ENCODE peak calls at places on chromosomes 2 and 18, in six cellular contexts. One of them, this sample, is unnamed.

GRCh38 chr2:207394812-207395534 is 134.8 kb upstream of the CREB1 start:
- DNase-seq in ovary: peak; percentile 15
- DNase-seq in aorta: no peak
- DNase-seq in IMR-90: peak; percentile 99
- DNase-seq in esophagus squamous epithelium: no peak
- DNase-seq in K562: peak; percentile 88
- DNase-seq in this sample: no peak

GRCh38 chr2:171432969-171433762 is 624 bp downstream of the METTL8 start:
- DNase-seq in ovary: peak; percentile 28
- DNase-seq in aorta: no peak
- DNase-seq in IMR-90: peak; percentile 18
- DNase-seq in esophagus squamous epithelium: no peak
- DNase-seq in K562: peak; percentile 87
- DNase-seq in this sample: peak; percentile 21

GRCh38 chr18:33751613-33752221 is 173.7 kb downstream of the ASXL3 start:
- DNase-seq in ovary: no peak
- DNase-seq in aorta: no peak
- DNase-seq in IMR-90: peak; percentile 39
- DNase-seq in esophagus squamous epithelium: no peak
- DNase-seq in K562: peak; percentile 2
- DNase-seq in this sample: no peak

GRCh38 chr2:190344275-190344827 is 962 bp downstream of the INPP1 start:
- DNase-seq in ovary: no peak
- DNase-seq in aorta: no peak
- DNase-seq in IMR-90: no peak
- DNase-seq in esophagus squamous epithelium: no peak
- DNase-seq in K562: no peak
- DNase-seq in this sample: no peak

GRCh38 chr2:196220671-196221070 is 49.3 kb upstream of the STK17B start:
- DNase-seq in ovary: no peak
- DNase-seq in aorta: no peak
- DNase-seq in IMR-90: no peak
- DNase-seq in esophagus squamous epithelium: no peak
- DNase-seq in K562: no peak
- DNase-seq in this sample: peak; percentile 77

GRCh38 chr18:48053881-48054586 is 123.6 kb upstream of the SMAD2 start:
- DNase-seq in ovary: no peak
- DNase-seq in aorta: peak; percentile 59
- DNase-seq in IMR-90: no peak
- DNase-seq in esophagus squamous epithelium: no peak
- DNase-seq in K562: peak; percentile 19
- DNase-seq in this sample: no peak

GRCh38 chr2:13240789-13241487 is 524.2 kb downstream of the TRIB2 start:
- DNase-seq in ovary: no peak
- DNase-seq in aorta: no peak
- DNase-seq in IMR-90: no peak
- DNase-seq in esophagus squamous epithelium: no peak
- DNase-seq in K562: no peak
- DNase-seq in this sample: no peak

GRCh38 chr2:83990601-83991000 is 468.5 kb downstream of the SUCLG1 start:
- DNase-seq in ovary: no peak
- DNase-seq in aorta: no peak
- DNase-seq in IMR-90: no peak
- DNase-seq in esophagus squamous epithelium: no peak
- DNase-seq in K562: peak; percentile 16
- DNase-seq in this sample: no peak

GRCh38 chr18:40877096-40877495 is 1077.9 kb upstream of the PIK3C3 start:
- DNase-seq in ovary: no peak
- DNase-seq in aorta: no peak
- DNase-seq in IMR-90: peak; percentile 97
- DNase-seq in esophagus squamous epithelium: no peak
- DNase-seq in K562: no peak
- DNase-seq in this sample: no peak

GRCh38 chr2:53969285-53970094 is 1.3 kb downstream of the PSME4 start:
- DNase-seq in ovary: no peak
- DNase-seq in aorta: no peak
- DNase-seq in IMR-90: peak; percentile 80
- DNase-seq in esophagus squamous epithelium: no peak
- DNase-seq in K562: peak; percentile 72
- DNase-seq in this sample: no peak

GRCh38 chr18:51048190-51048589 is 18.2 kb downstream of the SMAD4 start:
- DNase-seq in ovary: no peak
- DNase-seq in aorta: no peak
- DNase-seq in IMR-90: no peak
- DNase-seq in esophagus squamous epithelium: no peak
- DNase-seq in K562: no peak
- DNase-seq in this sample: no peak

GRCh38 chr2:43238176-43238575 is 11.8 kb upstream of the ZFP36L2 start:
- DNase-seq in ovary: no peak
- DNase-seq in aorta: no peak
- DNase-seq in IMR-90: peak; percentile 15
- DNase-seq in esophagus squamous epithelium: no peak
- DNase-seq in K562: no peak
- DNase-seq in this sample: no peak

GRCh38 chr2:215831296-215831913 is 181.9 kb downstream of the MREG start:
- DNase-seq in ovary: peak; percentile 48
- DNase-seq in aorta: no peak
- DNase-seq in IMR-90: peak; percentile 78
- DNase-seq in esophagus squamous epithelium: no peak
- DNase-seq in K562: peak; percentile 59
- DNase-seq in this sample: no peak

GRCh38 chr2:31413025-31413424 is 1.5 kb downstream of the XDH start:
- DNase-seq in ovary: no peak
- DNase-seq in aorta: no peak
- DNase-seq in IMR-90: peak; percentile 54
- DNase-seq in esophagus squamous epithelium: no peak
- DNase-seq in K562: no peak
- DNase-seq in this sample: no peak

GRCh38 chr2:227164745-227165350 is 424 bp downstream of the COL4A3 start:
- DNase-seq in ovary: peak; percentile 30
- DNase-seq in aorta: no peak
- DNase-seq in IMR-90: no peak
- DNase-seq in esophagus squamous epithelium: no peak
- DNase-seq in K562: no peak
- DNase-seq in this sample: no peak

GRCh38 chr2:235293060-235293459 is 200.8 kb upstream of the AGAP1 start:
- DNase-seq in ovary: no peak
- DNase-seq in aorta: no peak
- DNase-seq in IMR-90: no peak
- DNase-seq in esophagus squamous epithelium: no peak
- DNase-seq in K562: no peak
- DNase-seq in this sample: no peak

GRCh38 chr2:191693778-191694177 is 15.8 kb downstream of the NABP1 start:
- DNase-seq in ovary: no peak
- DNase-seq in aorta: no peak
- DNase-seq in IMR-90: no peak
- DNase-seq in esophagus squamous epithelium: no peak
- DNase-seq in K562: no peak
- DNase-seq in this sample: no peak

GRCh38 chr2:64654993-64655666 is 1.4 kb upstream of the SERTAD2 start:
- DNase-seq in ovary: no peak
- DNase-seq in aorta: no peak
- DNase-seq in IMR-90: no peak
- DNase-seq in esophagus squamous epithelium: no peak
- DNase-seq in K562: peak; percentile 43
- DNase-seq in this sample: no peak

GRCh38 chr2:210046851-210047486 is 44.5 kb downstream of the RPE start:
- DNase-seq in ovary: no peak
- DNase-seq in aorta: no peak
- DNase-seq in IMR-90: no peak
- DNase-seq in esophagus squamous epithelium: no peak
- DNase-seq in K562: no peak
- DNase-seq in this sample: no peak

GRCh38 chr18:54162431-54162830 is 62.0 kb downstream of the MBD2 start:
- DNase-seq in ovary: no peak
- DNase-seq in aorta: no peak
- DNase-seq in IMR-90: peak; percentile 78
- DNase-seq in esophagus squamous epithelium: no peak
- DNase-seq in K562: no peak
- DNase-seq in this sample: no peak

GRCh38 chr2:61988462-61989366 is 83.2 kb downstream of the COMMD1 start:
- DNase-seq in ovary: no peak
- DNase-seq in aorta: no peak
- DNase-seq in IMR-90: peak; percentile 21
- DNase-seq in esophagus squamous epithelium: no peak
- DNase-seq in K562: peak; percentile 33
- DNase-seq in this sample: no peak

GRCh38 chr2:236546561-236546961 is 23.1 kb upstream of the ACKR3 start:
- DNase-seq in ovary: no peak
- DNase-seq in aorta: no peak
- DNase-seq in IMR-90: no peak
- DNase-seq in esophagus squamous epithelium: no peak
- DNase-seq in K562: no peak
- DNase-seq in this sample: peak; percentile 41
- H3K4me3 ChIP-seq in ovary: no peak overlapping the region
- H3K4me3 ChIP-seq in aorta: no peak overlapping the region
- H3K4me3 ChIP-seq in IMR-90: no peak overlapping the region
- H3K4me3 ChIP-seq in esophagus squamous epithelium: no peak overlapping the region
- H3K4me3 ChIP-seq in K562: no peak overlapping the region
- H3K4me3 ChIP-seq in this sample: peak overlapping the region; percentile 34

DNA sequence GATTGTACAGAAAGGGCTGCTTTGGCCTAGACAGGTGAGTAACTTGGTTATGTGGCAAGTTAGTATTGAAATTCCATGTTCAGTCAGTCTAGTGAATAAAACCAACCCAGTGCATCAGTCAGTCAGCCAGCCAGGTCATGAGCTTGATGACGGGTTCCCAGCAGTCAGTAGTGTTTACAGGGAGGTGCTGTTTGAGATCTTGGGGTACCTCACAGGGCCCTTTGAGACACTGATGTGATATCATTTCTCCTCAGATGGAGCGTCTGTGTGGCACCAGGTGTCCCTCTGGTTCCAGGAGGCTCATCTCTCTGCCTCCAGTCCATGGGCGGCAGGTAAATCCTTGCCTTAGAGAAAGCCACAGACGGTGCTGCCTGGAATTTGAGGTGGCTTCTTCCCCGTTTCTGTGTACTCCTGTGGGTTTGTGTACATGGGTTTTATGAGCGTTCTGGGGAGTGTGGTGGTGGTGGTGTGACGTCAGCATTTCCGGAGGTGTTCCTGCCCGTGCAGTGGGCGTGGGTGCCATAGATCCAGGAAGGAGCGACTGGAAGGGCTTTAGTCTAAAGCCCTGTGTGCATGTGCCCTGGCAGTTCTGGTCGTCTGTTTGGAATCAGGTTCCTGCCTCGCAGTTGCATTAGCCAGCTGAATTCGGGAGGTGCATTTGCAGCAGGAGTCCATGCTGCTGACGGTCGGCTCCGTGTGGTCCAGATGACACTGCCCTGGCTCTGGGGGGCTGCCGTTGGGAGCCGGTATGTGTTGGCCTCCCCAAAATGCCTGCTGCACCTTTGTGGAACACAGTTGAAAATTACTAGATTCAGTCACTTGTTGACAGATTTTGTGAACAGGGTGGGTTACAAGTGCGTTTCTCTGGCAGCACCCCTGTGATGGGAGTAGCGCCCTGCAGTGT is 2.1 kb downstream of the CTDP1 start:
- DNase-seq in ovary: no peak
- DNase-seq in aorta: no peak
- DNase-seq in IMR-90: no peak
- DNase-seq in esophagus squamous epithelium: no peak
- DNase-seq in K562: no peak
- DNase-seq in this sample: peak; percentile 62
- H3K4me1 ChIP-seq in ovary: peaks cover 12% of the 10 kb centered on the region
- H3K4me1 ChIP-seq in aorta: no peaks in the 10 kb centered on the region
- H3K4me1 ChIP-seq in IMR-90: peaks cover 9% of the 10 kb centered on the region
- H3K4me1 ChIP-seq in esophagus squamous epithelium: peaks cover 24% of the 10 kb centered on the region
- H3K4me1 ChIP-seq in K562: peaks cover 15% of the 10 kb centered on the region
- H3K4me1 ChIP-seq in this sample: peaks cover 72% of the 10 kb centered on the region

GRCh38 chr18:79736230-79736629 is 56.6 kb downstream of the CTDP1 start:
- DNase-seq in ovary: no peak
- DNase-seq in aorta: peak; percentile 50
- DNase-seq in IMR-90: no peak
- DNase-seq in esophagus squamous epithelium: no peak
- DNase-seq in K562: no peak
- DNase-seq in this sample: no peak

GRCh38 chr18:79736846-79737245 is 57.2 kb downstream of the CTDP1 start:
- DNase-seq in ovary: no peak
- DNase-seq in aorta: peak; percentile 39
- DNase-seq in IMR-90: no peak
- DNase-seq in esophagus squamous epithelium: no peak
- DNase-seq in K562: no peak
- DNase-seq in this sample: no peak

GRCh38 chr18:79738041-79738461 is 58.4 kb downstream of the CTDP1 start:
- DNase-seq in ovary: no peak
- DNase-seq in aorta: peak; percentile 65
- DNase-seq in IMR-90: no peak
- DNase-seq in esophagus squamous epithelium: no peak
- DNase-seq in K562: no peak
- DNase-seq in this sample: no peak

GRCh38 chr18:79738565-79739439 is 58.9 kb upstream of the KCNG2 start:
- DNase-seq in ovary: peak; percentile 44
- DNase-seq in aorta: peak; percentile 52
- DNase-seq in IMR-90: no peak
- DNase-seq in esophagus squamous epithelium: no peak
- DNase-seq in K562: no peak
- DNase-seq in this sample: no peak

GRCh38 chr18:79737426-79737825 is 57.8 kb downstream of the CTDP1 start:
- DNase-seq in ovary: no peak
- DNase-seq in aorta: peak; percentile 67
- DNase-seq in IMR-90: no peak
- DNase-seq in esophagus squamous epithelium: no peak
- DNase-seq in K562: no peak
- DNase-seq in this sample: no peak
- H3K9me3 ChIP-seq in ovary: no peaks in the 10 kb centered on the region
- H3K9me3 ChIP-seq in aorta: no peaks in the 10 kb centered on the region
- H3K9me3 ChIP-seq in IMR-90: peaks cover 11% of the 10 kb centered on the region
- H3K9me3 ChIP-seq in esophagus squamous epithelium: peaks cover 33% of the 10 kb centered on the region
- H3K9me3 ChIP-seq in K562: no peaks in the 10 kb centered on the region
- H3K9me3 ChIP-seq in this sample: no peaks in the 10 kb centered on the region

GRCh38 chr2:217997510-217997909 is 5.3 kb downstream of the TNS1 start:
- DNase-seq in ovary: no peak
- DNase-seq in aorta: no peak
- DNase-seq in IMR-90: no peak
- DNase-seq in esophagus squamous epithelium: no peak
- DNase-seq in K562: no peak
- DNase-seq in this sample: no peak
- H3K4me3 ChIP-seq in ovary: no peak overlapping the region
- H3K4me3 ChIP-seq in aorta: no peak overlapping the region
- H3K4me3 ChIP-seq in IMR-90: no peak overlapping the region
- H3K4me3 ChIP-seq in esophagus squamous epithelium: no peak overlapping the region
- H3K4me3 ChIP-seq in K562: no peak overlapping the region
- H3K4me3 ChIP-seq in this sample: no peak overlapping the region

DNA sequence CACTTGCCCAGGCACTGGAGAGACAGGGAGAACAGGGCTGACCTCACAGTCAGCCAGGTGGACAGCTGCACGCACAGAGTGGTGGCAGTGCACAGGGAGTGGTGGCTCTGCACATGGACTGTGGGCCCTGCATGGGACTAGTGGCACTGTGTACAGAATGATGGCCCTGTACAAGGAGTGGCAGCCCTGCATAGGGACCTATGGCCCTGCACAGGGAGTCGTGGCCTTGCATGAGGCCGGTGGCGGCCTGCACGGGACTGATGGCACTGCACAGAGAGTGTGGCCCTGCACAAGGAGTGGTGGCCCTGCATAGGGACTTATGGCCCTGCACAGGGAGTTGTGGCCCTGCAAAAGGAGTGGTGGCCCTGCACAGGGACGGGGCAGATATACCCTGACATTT is 19.1 kb upstream of the STEAP3 start:
- DNase-seq in ovary: no peak
- DNase-seq in aorta: no peak
- DNase-seq in IMR-90: no peak
- DNase-seq in esophagus squamous epithelium: no peak
- DNase-seq in K562: no peak
- DNase-seq in this sample: no peak
- H3K4me1 ChIP-seq in ovary: no peaks in the 10 kb centered on the region
- H3K4me1 ChIP-seq in aorta: no peaks in the 10 kb centered on the region
- H3K4me1 ChIP-seq in IMR-90: no peaks in the 10 kb centered on the region
- H3K4me1 ChIP-seq in esophagus squamous epithelium: peaks cover 4% of the 10 kb centered on the region
- H3K4me1 ChIP-seq in K562: no peaks in the 10 kb centered on the region
- H3K4me1 ChIP-seq in this sample: no peaks in the 10 kb centered on the region

GRCh38 chr2:108404784-108405397 is 27.1 kb downstream of the SULT1C4 start:
- DNase-seq in ovary: no peak
- DNase-seq in aorta: no peak
- DNase-seq in IMR-90: no peak
- DNase-seq in esophagus squamous epithelium: no peak
- DNase-seq in K562: no peak
- DNase-seq in this sample: no peak
- H3K9me3 ChIP-seq in ovary: peaks cover 2% of the 10 kb centered on the region
- H3K9me3 ChIP-seq in aorta: peaks cover 6% of the 10 kb centered on the region
- H3K9me3 ChIP-seq in IMR-90: peaks cover 11% of the 10 kb centered on the region
- H3K9me3 ChIP-seq in esophagus squamous epithelium: peaks cover 21% of the 10 kb centered on the region
- H3K9me3 ChIP-seq in K562: peaks cover 5% of the 10 kb centered on the region
- H3K9me3 ChIP-seq in this sample: no peaks in the 10 kb centered on the region

This sample was measured in naive thymus-derived CD4-positive, alpha-beta T cell.